ENCODE peak calls at places on chromosome 19, in ten cellular contexts. Y is upper lobe of left lung, C is IMR-90, S is testis, B is neural crest cell, G is HFFc6, A is uterus, E is right atrium auricular region, K is suprapubic skin, U is AG10803. W is an unnamed sample.

GRCh38 chr19:53915000-53915399 is 5.9 kb downstream of the CACNG7 start:
- DNase-seq in G (no peak), Y (no peak), E (no peak), C (no peak), K (no peak), A (no peak), U (no peak), S (peak), B (no peak), W (no peak)

GRCh38 chr19:36140289-36141038 is 598 bp downstream of the CAPNS1 start:
- DNase-seq in S (peak), E (no peak), G (no peak), C (peak), A (peak), B (peak), U (peak), K (peak), Y (peak), W (no peak)

GRCh38 chr19:15456871-15457700 is 7.3 kb downstream of the RASAL3 start:
- DNase-seq in B (no peak), G (no peak), C (no peak), A (no peak), E (no peak), Y (no peak), S (peak), K (peak), U (no peak), W (no peak)

GRCh38 chr19:3112375-3113099 is 18.4 kb downstream of the GNA11 start:
- DNase-seq in E (no peak), S (no peak), A (no peak), G (no peak), C (no peak), K (no peak), U (no peak), Y (no peak), B (no peak), W (no peak)

GRCh38 chr19:5152767-5153532 is 184.0 kb downstream of the KDM4B start:
- DNase-seq in E (no peak), B (no peak), C (no peak), Y (no peak), S (no peak), K (no peak), G (no peak), U (no peak), A (peak), W (no peak)

GRCh38 chr19:2426661-2427322 is 594 bp downstream of the TIMM13 start:
- DNase-seq in E (no peak), U (peak), B (peak), A (no peak), G (no peak), S (peak), K (peak), C (peak), Y (peak), W (no peak)

GRCh38 chr19:12833747-12834417 is 497 bp downstream of the RTBDN start:
- DNase-seq in Y (no peak), A (no peak), K (no peak), G (no peak), C (no peak), E (no peak), B (peak), U (no peak), S (no peak), W (no peak)

GRCh38 chr19:15177269-15178116 is 23.3 kb downstream of the NOTCH3 start:
- DNase-seq in B (peak), U (peak), Y (peak), K (no peak), A (peak), G (peak), C (peak), E (peak), S (peak), W (no peak)

GRCh38 chr19:13742756-13743155 is 21.6 kb upstream of the MRI1 start:
- DNase-seq in Y (no peak), C (peak), B (no peak), K (no peak), U (no peak), G (peak), E (no peak), S (no peak), A (no peak), W (no peak)

GRCh38 chr19:31338069-31338767 is 11.0 kb downstream of the TSHZ3 start:
- DNase-seq in E (peak), S (peak), K (no peak), U (peak), A (peak), Y (no peak), G (peak), C (peak), B (peak), W (no peak)

GRCh38 chr19:41219924-41220567 is 1.0 kb downstream of the AXL start:
- DNase-seq in Y (no peak), K (no peak), G (no peak), C (peak), E (no peak), S (peak), B (no peak), A (peak), U (peak), W (no peak)

GRCh38 chr19:7104783-7105447 is 35.4 kb downstream of the ZNF557 start:
- DNase-seq in S (no peak), Y (peak), G (no peak), E (no peak), C (no peak), K (no peak), B (no peak), A (no peak), U (no peak), W (no peak)

GRCh38 chr19:45130888-45131615 is 29.7 kb downstream of the NKPD1 start:
- DNase-seq in S (peak), G (no peak), A (no peak), K (no peak), B (no peak), Y (no peak), U (no peak), C (peak), E (no peak), W (no peak)

GRCh38 chr19:1651061-1651547 is 1.3 kb downstream of the TCF3 start:
- DNase-seq in K (no peak), U (peak), C (peak), A (no peak), B (peak), Y (no peak), G (no peak), E (no peak), S (no peak), W (no peak)

GRCh38 chr19:42024622-42025111 is 30.6 kb upstream of the ATP1A3 start:
- DNase-seq in E (no peak), Y (peak), B (no peak), K (no peak), U (peak), G (peak), C (peak), A (no peak), S (peak), W (no peak)

GRCh38 chr19:4878491-4878968 is 11.1 kb upstream of the PLIN3 start:
- DNase-seq in K (no peak), E (no peak), A (no peak), Y (no peak), C (no peak), S (no peak), U (no peak), B (no peak), G (no peak), W (no peak)

GRCh38 chr19:31071157-31071855 is 277.9 kb downstream of the TSHZ3 start:
- DNase-seq in U (no peak), G (no peak), A (no peak), K (no peak), B (no peak), C (no peak), E (no peak), S (no peak), Y (no peak), W (no peak)

GRCh38 chr19:42635233-42635539 is 40.5 kb upstream of the CEACAM8 start:
- DNase-seq in G (no peak), S (no peak), Y (no peak), E (no peak), B (no peak), C (no peak), U (no peak), A (no peak), K (no peak), W (no peak)

GRCh38 chr19:1773173-1773572 is 19.9 kb downstream of the ONECUT3 start:
- DNase-seq in C (no peak), G (peak), S (no peak), Y (no peak), B (no peak), E (no peak), U (peak), K (no peak), A (no peak), W (no peak)

GRCh38 chr19:29309637-29310036 is 96.7 kb upstream of the UQCRFS1 start:
- DNase-seq in U (no peak), A (no peak), Y (no peak), S (no peak), E (no peak), K (no peak), B (no peak), G (no peak), C (no peak), W (no peak)

GRCh38 chr19:32555786-32556185 is 25.2 kb upstream of the PDCD5 start:
- DNase-seq in S (no peak), K (no peak), G (no peak), E (no peak), C (no peak), A (no peak), U (no peak), B (no peak), Y (no peak), W (no peak)

GRCh38 chr19:3440082-3440481 is 40.2 kb downstream of the SMIM24 start:
- DNase-seq in E (no peak), U (no peak), G (no peak), S (peak), K (no peak), C (no peak), A (no peak), Y (peak), B (no peak), W (no peak)

GRCh38 chr19:1113986-1114483 is 10.2 kb downstream of the GPX4 start:
- DNase-seq in C (no peak), B (no peak), Y (no peak), S (no peak), K (no peak), A (no peak), U (no peak), E (no peak), G (no peak), W (no peak)

GRCh38 chr19:50658438-50659317 is 9.4 kb downstream of the C19orf81 start:
- DNase-seq in Y (peak), E (no peak), B (peak), K (no peak), S (peak), U (peak), G (no peak), C (peak), A (peak), W (no peak)

GRCh38 chr19:6475321-6476108 is 6.1 kb downstream of the DENND1C start:
- DNase-seq in K (no peak), C (no peak), G (no peak), Y (peak), S (no peak), E (no peak), U (no peak), A (no peak), B (no peak), W (no peak)

GRCh38 chr19:40090256-40091204 is at the start of gene ZNF780A:
- DNase-seq in K (peak), E (peak), A (peak), Y (peak), B (peak), G (peak), C (peak), S (peak), U (peak), W (no peak)

GRCh38 chr19:5048091-5048726 is 79.3 kb downstream of the KDM4B start:
- DNase-seq in U (peak), E (peak), A (peak), Y (peak), K (peak), C (peak), B (peak), S (peak), G (peak), W (no peak)

GRCh38 chr19:23868630-23869029 is 46.1 kb upstream of the ZNF726 start:
- DNase-seq in G (no peak), K (no peak), S (no peak), U (no peak), C (no peak), Y (no peak), A (no peak), B (no peak), E (no peak), W (no peak)

GRCh38 chr19:37691881-37692504 is 27.6 kb downstream of the ZNF607 start:
- DNase-seq in G (peak), U (peak), B (peak), Y (peak), A (peak), S (peak), K (peak), E (peak), C (peak), W (peak)

GRCh38 chr19:30795727-30796126 is 423.5 kb downstream of the ZNF536 start:
- DNase-seq in S (no peak), K (no peak), A (no peak), B (no peak), C (no peak), E (no peak), Y (no peak), U (no peak), G (no peak), W (no peak)

GRCh38 chr19:14467816-14468215 is 7.3 kb downstream of the PTGER1 start:
- DNase-seq in B (no peak), C (no peak), G (no peak), K (no peak), Y (no peak), A (no peak), S (no peak), E (no peak), U (no peak), W (no peak)

GRCh38 chr19:32041681-32042292 is 303.6 kb upstream of the ZNF507 start:
- DNase-seq in A (peak), E (no peak), B (peak), Y (peak), U (peak), C (peak), G (no peak), K (no peak), S (peak), W (no peak)

GRCh38 chr19:41740415-41741243 is 14.7 kb upstream of the CEACAM6 start:
- DNase-seq in U (no peak), C (no peak), G (no peak), Y (no peak), E (no peak), A (no peak), S (no peak), B (no peak), K (no peak), W (no peak)

GRCh38 chr19:20365146-20365545 is 198.1 kb downstream of the ZNF486 start:
- DNase-seq in G (no peak), A (peak), E (no peak), C (no peak), U (no peak), S (no peak), K (no peak), Y (no peak), B (no peak), W (no peak)

GRCh38 chr19:39211731-39212376 is 7.8 kb upstream of the SYCN start:
- DNase-seq in S (no peak), E (no peak), G (no peak), U (no peak), K (no peak), B (no peak), C (no peak), Y (no peak), A (no peak), W (no peak)

GRCh38 chr19:14952767-14953166 is 11.5 kb downstream of the OR7C2 start:
- DNase-seq in G (no peak), E (no peak), U (no peak), K (no peak), C (no peak), A (no peak), Y (no peak), S (no peak), B (no peak), W (no peak)

GRCh38 chr19:47430041-47430802 is 10.9 kb upstream of the MEIS3 start:
- DNase-seq in A (no peak), G (peak), K (no peak), E (no peak), C (peak), S (peak), Y (peak), U (peak), B (no peak), W (no peak)
- TF ChIP-seq CTCF in A (peak), G (peak), K (peak), E (no peak), C (no peak), S (peak), Y (peak), U (peak), B (peak), W (peak)

GRCh38 chr19:46431824-46432223 is 3.1 kb upstream of the PNMA8C start:
- DNase-seq in C (no peak), B (no peak), G (no peak), U (no peak), A (no peak), Y (no peak), E (no peak), S (no peak), K (no peak), W (no peak)
- TF ChIP-seq CTCF in C (no peak), B (peak), G (peak), U (peak), A (no peak), Y (no peak), E (no peak), S (no peak), K (no peak), W (peak)

GRCh38 chr19:43950834-43951626 is at the start of gene ZNF221:
- DNase-seq in K (peak), B (peak), E (peak), Y (peak), U (peak), A (peak), C (peak), S (peak), G (peak), W (peak)
- TF ChIP-seq CTCF in K (peak), B (peak), E (no peak), Y (peak), U (peak), A (peak), C (peak), S (peak), G (peak), W (peak)

DNA sequence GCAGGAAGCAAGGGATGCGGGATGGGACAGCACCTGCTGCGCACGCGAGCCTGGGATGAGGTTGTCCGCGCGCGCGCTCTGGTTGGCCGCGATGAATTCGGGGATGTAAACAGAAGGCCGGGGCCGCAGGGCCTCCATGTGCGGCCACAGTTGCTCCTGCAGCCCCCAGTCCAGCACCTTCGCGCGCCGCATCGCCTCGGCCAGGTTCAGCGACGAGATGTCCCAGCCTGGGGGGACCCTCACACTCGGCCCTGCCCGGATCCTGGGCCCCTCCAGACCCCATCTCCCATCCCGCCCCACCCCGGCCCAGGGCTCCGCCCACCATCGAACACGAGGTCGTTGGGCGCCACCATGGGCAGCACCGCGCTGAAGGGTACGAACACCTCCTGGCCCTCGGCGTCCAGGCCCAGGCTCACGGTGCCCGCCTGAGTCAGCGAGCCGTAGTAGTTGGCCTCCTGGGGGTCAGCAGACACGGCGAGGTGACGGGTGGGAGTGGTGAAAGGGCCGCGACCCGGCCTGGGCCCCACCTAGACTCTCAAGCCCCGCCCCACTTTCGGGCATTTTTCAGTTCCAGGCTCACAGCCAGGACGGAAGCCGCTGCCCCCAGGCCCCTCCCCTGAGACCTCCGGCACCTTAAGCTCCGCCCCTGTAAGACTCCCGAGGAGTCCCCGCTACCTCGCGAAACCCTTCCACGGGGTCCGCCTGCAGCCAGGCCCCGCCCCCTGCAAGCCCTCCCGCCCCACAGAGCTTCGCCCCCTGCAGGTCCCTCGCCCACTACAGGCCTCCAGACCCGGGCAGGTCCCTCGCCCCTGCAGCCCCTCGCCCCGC is 1.1 kb downstream of the ISYNA1 start:
- DNase-seq in A (peak), K (peak), E (peak), G (peak), Y (peak), U (peak), C (peak), S (peak), B (peak), W (no peak)
- TF ChIP-seq CTCF in A (peak), K (no peak), E (no peak), G (peak), Y (no peak), U (no peak), C (no peak), S (no peak), B (peak), W (peak)

DNA sequence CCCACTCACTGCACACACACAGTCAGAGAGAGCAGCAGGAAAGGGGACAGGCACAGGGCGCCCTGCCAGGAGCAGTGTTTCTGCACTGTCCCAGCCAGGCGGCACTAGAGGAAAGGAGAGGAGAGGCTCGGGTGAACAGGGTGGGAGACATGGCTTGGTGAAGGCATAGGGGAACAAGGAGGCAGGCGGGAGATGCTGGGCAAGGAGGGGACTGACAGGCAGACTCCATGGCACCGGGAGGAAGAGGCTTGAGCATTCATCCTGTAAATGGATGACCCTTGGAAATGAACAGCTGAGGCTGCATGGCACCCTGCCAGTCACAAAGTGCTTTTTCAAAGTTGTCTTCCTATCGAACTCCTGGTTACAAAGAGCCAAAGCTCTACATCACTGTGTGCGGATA is 22.5 kb downstream of the MED26 start:
- DNase-seq in Y (peak), E (no peak), G (no peak), K (no peak), S (no peak), A (peak), B (no peak), C (no peak), U (no peak), W (no peak)
- TF ChIP-seq CTCF in Y (no peak), E (peak), G (no peak), K (no peak), S (no peak), A (no peak), B (no peak), C (no peak), U (no peak), W (no peak)

GRCh38 chr19:56120002-56120370 is 1.1 kb downstream of the ZNF787 start:
- DNase-seq in K (no peak), G (no peak), U (no peak), B (no peak), C (no peak), E (no peak), Y (no peak), A (no peak), S (no peak), W (no peak)

GRCh38 chr19:56118666-56119584 is 2.2 kb downstream of the ZNF787 start:
- DNase-seq in A (no peak), E (no peak), C (no peak), S (no peak), Y (no peak), B (no peak), K (no peak), U (no peak), G (no peak), W (no peak)

GRCh38 chr19:56119585-56119978 is 1.5 kb downstream of the ZNF787 start:
- DNase-seq in A (no peak), Y (no peak), U (peak), E (no peak), S (no peak), K (no peak), C (peak), B (no peak), G (peak), W (no peak)

GRCh38 chr19:56121180-56122167 is at the start of gene ZNF787:
- DNase-seq in A (peak), G (peak), U (peak), E (peak), C (peak), B (peak), S (peak), Y (peak), K (peak), W (peak)

GRCh38 chr19:56120371-56121179 is 520 bp downstream of the ZNF787 start:
- DNase-seq in S (peak), U (peak), A (peak), G (peak), E (peak), K (peak), C (peak), Y (peak), B (peak), W (no peak)
- TF ChIP-seq CTCF in S (no peak), U (peak), A (no peak), G (peak), E (no peak), K (peak), C (peak), Y (no peak), B (peak), W (peak)

W was measured in chondrocyte.